ENCODE peak calls at places on chromosomes 2 and 18, in four cellular contexts. K, U, T and J are unnamed samples.

GRCh38 chr2:237572021-237572741 is 5.8 kb downstream of the PRLH start:
- DNase-seq in K (peak), U (peak), T (peak), J (peak)

GRCh38 chr2:172613035-172613434 is 57.1 kb downstream of the PDK1 start:
- DNase-seq in K (no peak), U (no peak), T (no peak), J (peak)

GRCh38 chr2:119897996-119898395 is 114.9 kb upstream of the EPB41L5 start:
- DNase-seq in K (no peak), U (no peak), T (no peak), J (peak)

GRCh38 chr18:14916851-14917250 is 168.9 kb downstream of the ANKRD30B start:
- DNase-seq in K (no peak), U (no peak), T (no peak), J (no peak)

GRCh38 chr2:172806426-172807008 is 70.9 kb downstream of the RAPGEF4 start:
- DNase-seq in K (peak), U (peak), T (peak), J (peak)

GRCh38 chr2:196718796-196719564 is 79.5 kb downstream of the CCDC150 start:
- DNase-seq in K (peak), U (no peak), T (no peak), J (peak)

GRCh38 chr2:100929142-100929541 is 72.9 kb upstream of the RPL31 start:
- DNase-seq in K (no peak), U (no peak), T (no peak), J (no peak)

GRCh38 chr18:9516437-9517064 is 41.2 kb downstream of the RALBP1 start:
- DNase-seq in K (peak), U (peak), T (peak), J (peak)

GRCh38 chr2:202307690-202308089 is 42.1 kb downstream of the NOP58 start:
- DNase-seq in K (no peak), U (no peak), T (no peak), J (no peak)

GRCh38 chr2:171394164-171394725 is 39.5 kb downstream of the METTL8 start:
- DNase-seq in K (no peak), U (no peak), T (no peak), J (peak)

GRCh38 chr2:164620873-164621760 is at the start of gene GRB14:
- DNase-seq in K (no peak), U (no peak), T (peak), J (no peak)

GRCh38 chr2:157764386-157764785 is 111.7 kb downstream of the ACVR1 start:
- DNase-seq in K (no peak), U (no peak), T (no peak), J (no peak)

GRCh38 chr2:223633656-223634055 is 31.5 kb upstream of the SCG2 start:
- DNase-seq in K (no peak), U (no peak), T (no peak), J (no peak)

GRCh38 chr2:33153008-33153407 is 206.3 kb downstream of the LTBP1 start:
- DNase-seq in K (peak), U (no peak), T (no peak), J (peak)

GRCh38 chr2:74516070-74516633 is 1.9 kb downstream of the TLX2 start:
- DNase-seq in K (no peak), U (peak), T (no peak), J (peak)

GRCh38 chr2:88545118-88545517 is 82.1 kb downstream of the EIF2AK3 start:
- DNase-seq in K (peak), U (no peak), T (no peak), J (peak)

GRCh38 chr18:12990128-12990485 is 1.1 kb upstream of the CEP192 start:
- DNase-seq in K (no peak), U (peak), T (no peak), J (no peak)

GRCh38 chr2:176732780-176733179 is 463.5 kb downstream of the MTX2 start:
- DNase-seq in K (no peak), U (no peak), T (no peak), J (no peak)